ENCODE peak calls at places on chromosomes 4 and X, in five cellular contexts. C is thoracic aorta; G is tibial nerve; N is vagina; Q is CD4-positive, alpha-beta memory T cell. D is an unnamed sample.

GRCh38 chr4:24428850-24429249 is 155.5 kb downstream of the DHX15 start:
- DNase-seq in C (no peak), G (peak), N (no peak), Q (no peak), D (no peak)

GRCh38 chrX:40061005-40061404 is 36.8 kb downstream of the BCOR start:
- DNase-seq in C (no peak), G (no peak), N (no peak), Q (no peak), D (no peak)

GRCh38 chr4:19580090-19580489 is 671.6 kb upstream of the SLIT2 start:
- DNase-seq in C (no peak), G (no peak), N (no peak), Q (no peak), D (peak)

GRCh38 chrX:143437439-143437838 is 79.8 kb downstream of the SPANXN3 start:
- DNase-seq in C (no peak), G (no peak), N (no peak), Q (no peak), D (no peak)

GRCh38 chr4:58561170-58561569 is 1451.0 kb upstream of the IGFBP7 start:
- DNase-seq in C (no peak), G (no peak), N (no peak), Q (no peak), D (no peak)

GRCh38 chrX:154002215-154002719 is 17.4 kb downstream of the IRAK1 start:
- DNase-seq in C (no peak), G (no peak), N (no peak), Q (peak), D (no peak)

GRCh38 chr4:33262809-33263208 is 2542.6 kb downstream of the PCDH7 start:
- DNase-seq in C (no peak), G (no peak), N (no peak), Q (no peak), D (peak)

GRCh38 chr4:41939016-41939623 is 3.9 kb downstream of the TMEM33 start:
- DNase-seq in C (no peak), G (no peak), N (no peak), Q (no peak), D (no peak)

GRCh38 chr4:20028694-20029093 is 223.0 kb upstream of the SLIT2 start:
- DNase-seq in C (no peak), G (no peak), N (no peak), Q (no peak), D (no peak)

GRCh38 chrX:10030570-10030969 is 63.4 kb downstream of the CLDN34 start:
- DNase-seq in C (no peak), G (no peak), N (no peak), Q (no peak), D (no peak)

GRCh38 chrX:41923257-41923924 is at the start of gene CASK:
- DNase-seq in C (peak), G (peak), N (no peak), Q (peak), D (peak)

GRCh38 chr4:14916554-14917304 is 85.6 kb upstream of the CPEB2 start:
- DNase-seq in C (no peak), G (no peak), N (no peak), Q (no peak), D (peak)

GRCh38 chrX:69095260-69095659 is 70.0 kb downstream of the PJA1 start:
- DNase-seq in C (no peak), G (no peak), N (no peak), Q (no peak), D (no peak)

GRCh38 chr4:98728433-98728832 is 70.0 kb upstream of the TSPAN5 start:
- DNase-seq in C (no peak), G (no peak), N (no peak), Q (no peak), D (peak)

GRCh38 chr4:105943234-105943633 is 48.0 kb downstream of the NPNT start:
- DNase-seq in C (no peak), G (no peak), N (no peak), Q (no peak), D (no peak)

GRCh38 chr4:13542577-13543042 is 1.7 kb downstream of the NKX3-2 start:
- DNase-seq in C (no peak), G (no peak), N (no peak), Q (no peak), D (no peak)

GRCh38 chr4:71732706-71733105 is 51.2 kb downstream of the GC start:
- DNase-seq in C (no peak), G (no peak), N (no peak), Q (no peak), D (peak)

GRCh38 chr4:185573651-185574199 is 38.4 kb upstream of the PDLIM3 start:
- DNase-seq in C (no peak), G (no peak), N (no peak), Q (no peak), D (no peak)

GRCh38 chrX:40784516-40785151 is 49.3 kb upstream of the MED14 start:
- DNase-seq in C (no peak), G (no peak), N (no peak), Q (no peak), D (no peak)

GRCh38 chr4:146368209-146368608 is 153.5 kb downstream of the SLC10A7 start:
- DNase-seq in C (no peak), G (no peak), N (no peak), Q (no peak), D (no peak)

GRCh38 chr4:123462007-123462406 is 65.4 kb downstream of the SPRY1 start:
- DNase-seq in C (no peak), G (no peak), N (no peak), Q (no peak), D (no peak)

GRCh38 chrX:120419465-120419864 is 49.6 kb downstream of the LAMP2 start:
- DNase-seq in C (no peak), G (no peak), N (no peak), Q (peak), D (no peak)

GRCh38 chrX:42577936-42578335 is 200.0 kb downstream of the PPP1R2C start:
- DNase-seq in C (no peak), G (no peak), N (no peak), Q (no peak), D (no peak)

GRCh38 chrX:118062817-118063615 is 53.6 kb downstream of the KLHL13 start:
- DNase-seq in C (no peak), G (no peak), N (no peak), Q (no peak), D (no peak)

GRCh38 chrX:77446029-77446585 is 1.1 kb upstream of the FGF16 start:
- DNase-seq in C (no peak), G (no peak), N (no peak), Q (no peak), D (no peak)

GRCh38 chrX:148049441-148049840 is 68.3 kb downstream of the FMR1NB start:
- DNase-seq in C (no peak), G (no peak), N (no peak), Q (peak), D (no peak)

GRCh38 chrX:50712777-50713176 is 101.2 kb downstream of the SHROOM4 start:
- DNase-seq in C (no peak), G (no peak), N (no peak), Q (no peak), D (no peak)
- H3K27ac ChIP-seq in C (no peak), G (no peak), N (no peak), Q (no peak), D (no peak)

DNA sequence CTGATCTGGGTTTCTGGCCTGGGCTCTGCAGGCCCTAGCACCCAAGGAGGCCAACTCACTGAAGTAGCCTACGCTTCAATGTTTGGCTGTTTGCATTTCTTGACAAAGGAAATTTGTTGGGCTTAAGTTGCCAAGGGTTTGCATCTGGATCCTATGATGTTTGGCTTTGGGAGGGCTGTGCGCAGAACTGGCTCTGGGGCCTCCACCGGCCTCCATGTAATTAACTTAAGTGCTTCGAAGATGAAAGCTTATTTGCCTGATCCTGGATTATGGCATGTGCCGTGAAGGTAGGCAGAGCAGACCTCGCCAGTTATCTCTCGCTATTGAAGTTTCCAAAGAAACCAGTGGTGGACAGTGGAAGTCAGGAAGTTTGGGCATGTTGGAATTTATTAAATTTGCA is 124.3 kb upstream of the STX18 start:
- DNase-seq in C (no peak), G (no peak), N (no peak), Q (no peak), D (no peak)
- H3K27ac ChIP-seq in C (no peak), G (no peak), N (no peak), Q (no peak), D (no peak)

GRCh38 chr4:153341575-153342090 is 2.9 kb upstream of the MND1 start:
- DNase-seq in C (no peak), G (no peak), N (no peak), Q (no peak), D (no peak)
- H3K27ac ChIP-seq in C (no peak), G (no peak), N (no peak), Q (no peak), D (no peak)

GRCh38 chr4:8352368-8353157 is 83.0 kb downstream of the HTRA3 start:
- DNase-seq in C (no peak), G (no peak), N (no peak), Q (no peak), D (no peak)
- H3K27ac ChIP-seq in C (peak), G (peak), N (peak), Q (no peak), D (no peak)

GRCh38 chr4:116811730-116812129 is 273.6 kb downstream of the TRAM1L1 start:
- DNase-seq in C (no peak), G (no peak), N (no peak), Q (no peak), D (no peak)
- H3K27ac ChIP-seq in C (no peak), G (no peak), N (no peak), Q (no peak), D (no peak)